ENCODE peak calls at places on chromosomes 16 and 17, in six cellular contexts. Y is M059J, E is H54, O is NCI-H1092, F is NCI-H146, T is amygdala. U is an unnamed sample.

GRCh38 chr17:80803451-80804428 is 187.9 kb upstream of the CHMP6 start:
- DNase-seq in O (no peak), T (no peak), E (no peak), Y (no peak), F (no peak), U (no peak)

GRCh38 chr16:57502048-57502775 is 15.9 kb upstream of the DOK4 start:
- DNase-seq in E (no peak), T (no peak), O (peak), Y (no peak), F (peak), U (no peak)

GRCh38 chr16:68823401-68823800 is 19.9 kb upstream of the TANGO6 start:
- DNase-seq in Y (peak), O (no peak), T (no peak), F (no peak), E (peak), U (peak)

GRCh38 chr17:49707246-49707607 is 537 bp downstream of the SLC35B1 start:
- DNase-seq in E (no peak), T (no peak), Y (peak), F (peak), O (no peak), U (no peak)

GRCh38 chr16:17414421-17414820 is 56.3 kb downstream of the XYLT1 start:
- DNase-seq in E (no peak), Y (peak), T (no peak), O (no peak), F (no peak), U (no peak)

GRCh38 chr17:81546906-81547613 is 5.1 kb downstream of the FAAP100 start:
- DNase-seq in E (no peak), T (no peak), O (no peak), F (no peak), Y (no peak), U (no peak)

GRCh38 chr16:86025706-86026105 is 126.7 kb downstream of the IRF8 start:
- DNase-seq in T (no peak), E (no peak), O (no peak), Y (peak), F (no peak), U (no peak)

GRCh38 chr17:67239597-67239996 is 5.4 kb downstream of the HELZ start:
- DNase-seq in F (no peak), O (no peak), T (no peak), Y (no peak), E (no peak), U (no peak)

U was measured in iPS DF 6.9.